ENCODE peak calls at places on chromosomes 16 and 17, in ten cellular contexts. S is prostate gland, T is cardiac fibroblast, M is transverse colon, P is HFFc6, W is kidney epithelial cell, J is OCI-LY7, G is epithelial cell of esophagus, V is fibroblast of lung, Z is testis. N is an unnamed sample.

GRCh38 chr16:89090182-89090630 is 3.4 kb upstream of the ACSF3 start:
- DNase-seq in S (no peak), T (no peak), M (no peak), P (no peak), W (no peak), J (no peak), G (no peak), V (no peak), Z (no peak), N (no peak)

GRCh38 chr17:30378191-30378796 is 433 bp upstream of the CPD start:
- DNase-seq in S (no peak), T (no peak), M (peak; percentile 38), P (no peak), W (no peak), J (peak; percentile 5), G (peak; percentile 14), V (no peak), Z (peak; percentile 50), N (no peak)

GRCh38 chr17:56977673-56978395 is at the start of gene SCPEP1:
- DNase-seq in S (peak; percentile 87), T (peak; percentile 77), M (peak; percentile 85), P (peak; percentile 77), W (peak; percentile 32), J (peak; percentile 90), G (peak; percentile 87), V (peak; percentile 74), Z (peak; percentile 91), N (peak; percentile 82)

GRCh38 chr17:67546578-67547527 is 169.8 kb downstream of the PITPNC1 start:
- DNase-seq in S (no peak), T (peak; percentile 47), M (peak; percentile 79), P (no peak), W (no peak), J (peak; percentile 24), G (no peak), V (peak; percentile 69), Z (peak; percentile 93), N (no peak)

GRCh38 chr17:39922006-39922405 is 3.6 kb upstream of the GSDMB start:
- DNase-seq in S (no peak), T (no peak), M (no peak), P (no peak), W (no peak), J (no peak), G (no peak), V (no peak), Z (no peak), N (no peak)

GRCh38 chr17:47316316-47316715 is 7.4 kb upstream of the EFCAB13 start:
- DNase-seq in S (no peak), T (peak; percentile 84), M (no peak), P (peak; percentile 19), W (no peak), J (no peak), G (peak; percentile 38), V (peak; percentile 67), Z (no peak), N (no peak)

GRCh38 chr17:40695874-40696472 is 7.6 kb downstream of the KRT24 start:
- DNase-seq in S (no peak), T (no peak), M (no peak), P (no peak), W (peak; percentile 28), J (no peak), G (no peak), V (peak; percentile 6), Z (no peak), N (no peak)

GRCh38 chr17:80339731-80340456 is 75.1 kb upstream of the ENDOV start:
- DNase-seq in S (no peak), T (no peak), M (no peak), P (no peak), W (no peak), J (no peak), G (no peak), V (no peak), Z (no peak), N (no peak)

DNA sequence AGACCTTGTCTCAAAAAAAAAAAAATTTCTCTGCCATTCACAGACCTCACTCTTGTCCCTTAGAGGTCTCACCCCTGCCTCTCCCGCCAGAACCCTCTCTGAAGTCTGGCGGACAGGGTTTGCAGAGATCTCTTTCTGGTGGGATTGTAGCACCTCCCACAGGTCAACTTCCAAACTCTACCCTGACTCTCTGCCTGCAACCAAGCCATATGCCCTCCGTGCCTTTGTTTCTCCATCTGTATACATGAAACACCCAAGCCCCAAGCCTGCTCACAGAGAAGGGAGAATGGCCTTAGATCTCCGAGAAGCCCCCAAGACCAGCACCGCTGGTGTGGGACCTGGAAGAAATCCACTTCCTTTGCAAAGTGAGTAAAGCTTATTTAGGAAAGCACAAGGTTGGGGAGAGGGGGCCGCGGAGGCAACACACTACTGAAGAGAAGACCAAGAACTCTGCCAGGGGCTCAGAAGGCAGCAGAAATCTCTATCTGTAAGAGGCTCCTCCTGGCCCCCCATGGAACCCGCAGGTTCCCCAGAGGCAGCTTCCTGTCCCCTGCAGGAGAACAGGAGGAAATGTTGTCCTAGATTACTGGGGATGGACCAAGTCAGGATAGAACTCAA is 219.9 kb downstream of the C16orf78 start:
- DNase-seq in S (no peak), T (no peak), M (no peak), P (no peak), W (no peak), J (peak; percentile 41), G (no peak), V (no peak), Z (no peak), N (no peak)
- TF ChIP-seq CTCF in S (no peak), T (no peak), M (no peak), P (no peak), W (no peak), J (peak; percentile 2), G (no peak), V (no peak), Z (no peak), N (no peak)

GRCh38 chr16:54932737-54933254 is 2.1 kb downstream of the IRX5 start:
- DNase-seq in S (no peak), T (no peak), M (no peak), P (no peak), W (no peak), J (no peak), G (peak; percentile 42), V (no peak), Z (no peak), N (no peak)

GRCh38 chr16:54930034-54930938 is at the start of gene IRX5:
- DNase-seq in S (peak; percentile 96), T (peak; percentile 97), M (peak; percentile 65), P (peak; percentile 94), W (peak; percentile 66), J (peak; percentile 89), G (peak; percentile 99), V (peak; percentile 67), Z (peak; percentile 80), N (no peak)

GRCh38 chr16:54929090-54930033 is 1.3 kb upstream of the IRX5 start:
- DNase-seq in S (peak; percentile 100), T (peak; percentile 99), M (peak; percentile 97), P (peak; percentile 99), W (peak; percentile 87), J (peak; percentile 99), G (peak; percentile 99), V (peak; percentile 90), Z (peak; percentile 100), N (no peak)

GRCh38 chr16:54931757-54932660 is 1.3 kb downstream of the IRX5 start:
- DNase-seq in S (no peak), T (no peak), M (no peak), P (no peak), W (no peak), J (no peak), G (peak; percentile 48), V (no peak), Z (no peak), N (no peak)

GRCh38 chr16:54931041-54931756 is 534 bp downstream of the IRX5 start:
- DNase-seq in S (no peak), T (peak; percentile 56), M (no peak), P (peak; percentile 52), W (no peak), J (no peak), G (peak; percentile 64), V (no peak), Z (no peak), N (no peak)
- TF ChIP-seq CTCF in S (no peak), T (no peak), M (no peak), P (no peak), W (no peak), J (no peak), G (no peak), V (no peak), Z (no peak), N (no peak)

GRCh38 chr16:16182918-16183317 is 40.4 kb downstream of the ABCC6 start:
- DNase-seq in S (no peak), T (no peak), M (no peak), P (no peak), W (no peak), J (no peak), G (no peak), V (no peak), Z (no peak), N (no peak)

GRCh38 chr16:16184594-16184993 is 38.7 kb downstream of the ABCC6 start:
- DNase-seq in S (no peak), T (no peak), M (no peak), P (no peak), W (no peak), J (no peak), G (no peak), V (no peak), Z (no peak), N (no peak)

GRCh38 chr16:16185095-16185494 is 38.2 kb downstream of the ABCC6 start:
- DNase-seq in S (no peak), T (no peak), M (no peak), P (no peak), W (no peak), J (no peak), G (no peak), V (no peak), Z (no peak), N (no peak)

GRCh38 chr16:16186820-16187219 is 36.5 kb downstream of the ABCC6 start:
- DNase-seq in S (no peak), T (no peak), M (no peak), P (no peak), W (no peak), J (no peak), G (no peak), V (no peak), Z (no peak), N (no peak)

DNA sequence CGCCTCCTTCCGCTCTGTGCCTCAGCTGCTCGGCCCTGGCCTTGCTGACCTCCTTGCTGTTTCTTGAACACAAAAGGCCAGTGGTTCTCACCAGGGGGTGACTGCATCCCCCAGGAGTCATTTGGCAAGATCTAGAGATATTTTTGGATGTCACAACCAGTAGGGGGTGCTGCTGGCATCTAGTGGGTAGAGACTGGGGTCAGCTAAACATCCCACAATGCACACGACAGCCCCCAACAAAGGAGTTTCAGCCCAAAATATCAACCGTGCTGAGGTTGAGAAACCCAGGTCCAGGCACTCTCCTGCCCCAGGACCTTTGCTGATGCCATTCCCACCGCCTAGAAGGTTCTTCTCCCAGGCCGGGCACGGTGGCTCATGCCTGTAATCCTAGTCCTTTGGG is 39.7 kb downstream of the ABCC6 start:
- DNase-seq in S (no peak), T (no peak), M (no peak), P (no peak), W (no peak), J (peak; percentile 21), G (no peak), V (no peak), Z (no peak), N (no peak)
- TF ChIP-seq CTCF in S (no peak), T (peak; percentile 17), M (no peak), P (peak; percentile 54), W (peak; percentile 17), J (peak; percentile 69), G (no peak), V (peak; percentile 16), Z (no peak), N (peak; percentile 13)

DNA sequence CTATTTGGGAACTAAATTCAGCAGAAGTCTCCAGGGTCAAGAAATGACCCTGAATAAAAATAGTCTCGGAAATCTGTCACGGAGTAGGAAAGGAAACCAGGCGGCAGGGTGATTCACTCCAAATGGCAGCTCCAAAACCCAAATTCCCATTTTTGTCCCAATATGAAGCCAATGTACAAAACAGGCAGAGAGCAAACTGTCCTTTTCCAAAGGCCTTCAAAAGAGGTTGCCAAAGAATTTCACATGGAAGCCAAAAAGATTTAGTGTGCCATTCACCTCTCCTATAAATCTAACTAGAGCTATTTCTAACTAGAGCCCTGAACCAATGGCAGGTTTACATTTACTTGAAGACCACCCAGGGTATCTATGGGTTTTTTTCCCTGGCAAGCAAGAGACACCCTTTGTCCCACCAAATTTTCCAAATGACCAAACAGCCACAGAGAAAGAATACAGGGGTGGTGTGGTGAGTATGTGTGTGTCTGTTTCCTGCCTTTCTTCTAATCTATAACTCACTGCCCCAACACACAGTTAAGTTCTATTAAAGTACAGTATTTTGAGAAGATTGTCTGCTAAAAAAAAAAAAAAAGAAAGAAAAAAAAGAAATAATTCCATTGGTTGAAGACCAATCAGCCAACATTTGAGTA is 6.8 kb downstream of the MYO1D start:
- DNase-seq in S (no peak), T (peak; percentile 36), M (no peak), P (peak; percentile 21), W (no peak), J (no peak), G (no peak), V (peak; percentile 32), Z (no peak), N (no peak)
- TF ChIP-seq CTCF in S (no peak), T (no peak), M (no peak), P (no peak), W (no peak), J (no peak), G (no peak), V (no peak), Z (no peak), N (no peak)